ENCODE peak calls at places on chromosomes 2 and 18, in six cellular contexts. One of them, this sample, is unnamed.

GRCh38 chr18:31099490-31100230 is 2.6 kb downstream of the DSC2 start:
- DNase-seq in NAMALWA: no peak
- DNase-seq in midbrain: no peak
- DNase-seq in astrocyte: no peak
- DNase-seq in pulmonary artery endothelial cell: no peak
- DNase-seq in T-cell: no peak
- DNase-seq in this sample: no peak

GRCh38 chr2:223264541-223265171 is 212.7 kb downstream of the KCNE4 start:
- DNase-seq in midbrain: no peak
- DNase-seq in T-cell: no peak
- DNase-seq in pulmonary artery endothelial cell: no peak
- DNase-seq in astrocyte: no peak
- DNase-seq in NAMALWA: no peak
- DNase-seq in this sample: no peak

GRCh38 chr2:168593713-168594112 is 137.6 kb downstream of the CERS6 start:
- DNase-seq in NAMALWA: no peak
- DNase-seq in astrocyte: no peak
- DNase-seq in T-cell: no peak
- DNase-seq in pulmonary artery endothelial cell: no peak
- DNase-seq in midbrain: no peak
- DNase-seq in this sample: no peak

GRCh38 chr18:63317982-63318881 is 1.3 kb downstream of the BCL2 start:
- DNase-seq in pulmonary artery endothelial cell: no peak
- DNase-seq in midbrain: peak
- DNase-seq in astrocyte: no peak
- DNase-seq in T-cell: peak
- DNase-seq in NAMALWA: no peak
- DNase-seq in this sample: peak

GRCh38 chr2:145845207-145845894 is 1325.4 kb upstream of the ZEB2 start:
- DNase-seq in T-cell: no peak
- DNase-seq in midbrain: no peak
- DNase-seq in astrocyte: no peak
- DNase-seq in NAMALWA: peak
- DNase-seq in pulmonary artery endothelial cell: no peak
- DNase-seq in this sample: no peak

GRCh38 chr2:5915926-5916325 is 223.7 kb downstream of the SOX11 start:
- DNase-seq in NAMALWA: peak
- DNase-seq in T-cell: no peak
- DNase-seq in astrocyte: peak
- DNase-seq in midbrain: no peak
- DNase-seq in pulmonary artery endothelial cell: no peak
- DNase-seq in this sample: no peak

GRCh38 chr18:48799724-48800315 is 150.9 kb downstream of the SMAD7 start:
- DNase-seq in midbrain: no peak
- DNase-seq in NAMALWA: no peak
- DNase-seq in pulmonary artery endothelial cell: no peak
- DNase-seq in T-cell: no peak
- DNase-seq in astrocyte: no peak
- DNase-seq in this sample: no peak

GRCh38 chr2:14451312-14451711 is 181.2 kb upstream of the LRATD1 start:
- DNase-seq in NAMALWA: peak
- DNase-seq in midbrain: no peak
- DNase-seq in astrocyte: no peak
- DNase-seq in T-cell: no peak
- DNase-seq in pulmonary artery endothelial cell: no peak
- DNase-seq in this sample: no peak

GRCh38 chr2:116988303-116988702 is 826.2 kb upstream of the DDX18 start:
- DNase-seq in pulmonary artery endothelial cell: no peak
- DNase-seq in midbrain: no peak
- DNase-seq in NAMALWA: no peak
- DNase-seq in astrocyte: peak
- DNase-seq in T-cell: no peak
- DNase-seq in this sample: no peak

GRCh38 chr18:35464731-35465728 is 32.7 kb downstream of the INO80C start:
- DNase-seq in T-cell: no peak
- DNase-seq in NAMALWA: no peak
- DNase-seq in pulmonary artery endothelial cell: no peak
- DNase-seq in astrocyte: no peak
- DNase-seq in midbrain: no peak
- DNase-seq in this sample: no peak

GRCh38 chr18:13276530-13277520 is 58.3 kb downstream of the LDLRAD4 start:
- DNase-seq in astrocyte: peak
- DNase-seq in NAMALWA: no peak
- DNase-seq in pulmonary artery endothelial cell: no peak
- DNase-seq in midbrain: no peak
- DNase-seq in T-cell: no peak
- DNase-seq in this sample: peak

GRCh38 chr2:227822416-227823003 is 8.9 kb downstream of the CCL20 start:
- DNase-seq in NAMALWA: no peak
- DNase-seq in astrocyte: peak
- DNase-seq in T-cell: no peak
- DNase-seq in pulmonary artery endothelial cell: no peak
- DNase-seq in midbrain: no peak
- DNase-seq in this sample: no peak

GRCh38 chr18:27206411-27206810 is 21.3 kb upstream of the CHST9 start:
- DNase-seq in pulmonary artery endothelial cell: no peak
- DNase-seq in midbrain: no peak
- DNase-seq in astrocyte: no peak
- DNase-seq in T-cell: no peak
- DNase-seq in NAMALWA: no peak
- DNase-seq in this sample: no peak

GRCh38 chr2:28276076-28276618 is 116.5 kb upstream of the FOSL2 start:
- DNase-seq in NAMALWA: no peak
- DNase-seq in pulmonary artery endothelial cell: peak
- DNase-seq in midbrain: no peak
- DNase-seq in T-cell: no peak
- DNase-seq in astrocyte: peak
- DNase-seq in this sample: peak

GRCh38 chr2:20917724-20918572 is 95.0 kb upstream of the LDAH start:
- DNase-seq in midbrain: no peak
- DNase-seq in NAMALWA: no peak
- DNase-seq in astrocyte: peak
- DNase-seq in T-cell: no peak
- DNase-seq in pulmonary artery endothelial cell: no peak
- DNase-seq in this sample: no peak

GRCh38 chr2:30336978-30337841 is 105.9 kb downstream of the LBH start:
- DNase-seq in T-cell: peak
- DNase-seq in midbrain: no peak
- DNase-seq in pulmonary artery endothelial cell: no peak
- DNase-seq in NAMALWA: peak
- DNase-seq in astrocyte: peak
- DNase-seq in this sample: no peak

GRCh38 chr2:88613921-88614320 is 13.3 kb downstream of the EIF2AK3 start:
- DNase-seq in midbrain: no peak
- DNase-seq in astrocyte: no peak
- DNase-seq in NAMALWA: no peak
- DNase-seq in T-cell: no peak
- DNase-seq in pulmonary artery endothelial cell: no peak
- DNase-seq in this sample: no peak

GRCh38 chr18:48735856-48736255 is 197.0 kb downstream of the CTIF start:
- DNase-seq in pulmonary artery endothelial cell: no peak
- DNase-seq in midbrain: no peak
- DNase-seq in T-cell: no peak
- DNase-seq in NAMALWA: no peak
- DNase-seq in astrocyte: no peak
- DNase-seq in this sample: no peak

GRCh38 chr18:54859667-54860421 is 31.6 kb downstream of the RAB27B start:
- DNase-seq in astrocyte: no peak
- DNase-seq in pulmonary artery endothelial cell: no peak
- DNase-seq in midbrain: no peak
- DNase-seq in T-cell: no peak
- DNase-seq in NAMALWA: no peak
- DNase-seq in this sample: no peak

GRCh38 chr2:202171246-202171833 is 67.1 kb downstream of the SUMO1 start:
- DNase-seq in midbrain: no peak
- DNase-seq in NAMALWA: no peak
- DNase-seq in pulmonary artery endothelial cell: no peak
- DNase-seq in astrocyte: no peak
- DNase-seq in T-cell: no peak
- DNase-seq in this sample: peak

GRCh38 chr2:172246649-172247048 is 143.9 kb upstream of the DLX2 start:
- DNase-seq in pulmonary artery endothelial cell: no peak
- DNase-seq in midbrain: no peak
- DNase-seq in astrocyte: peak
- DNase-seq in T-cell: no peak
- DNase-seq in NAMALWA: peak
- DNase-seq in this sample: no peak

GRCh38 chr2:235002198-235003095 is 50.6 kb downstream of the SH3BP4 start:
- DNase-seq in T-cell: no peak
- DNase-seq in pulmonary artery endothelial cell: no peak
- DNase-seq in NAMALWA: no peak
- DNase-seq in astrocyte: peak
- DNase-seq in midbrain: no peak
- DNase-seq in this sample: no peak

GRCh38 chr18:34153711-34154110 is 71.0 kb downstream of the NOL4 start:
- DNase-seq in astrocyte: peak
- DNase-seq in pulmonary artery endothelial cell: no peak
- DNase-seq in T-cell: no peak
- DNase-seq in midbrain: no peak
- DNase-seq in NAMALWA: peak
- DNase-seq in this sample: peak

GRCh38 chr2:192035731-192036442 is 158.8 kb downstream of the TMEFF2 start:
- DNase-seq in astrocyte: peak
- DNase-seq in midbrain: no peak
- DNase-seq in NAMALWA: no peak
- DNase-seq in T-cell: no peak
- DNase-seq in pulmonary artery endothelial cell: no peak
- DNase-seq in this sample: peak

GRCh38 chr2:166373951-166374350 is 1.8 kb downstream of the SCN9A start:
- DNase-seq in astrocyte: peak
- DNase-seq in NAMALWA: peak
- DNase-seq in midbrain: no peak
- DNase-seq in pulmonary artery endothelial cell: no peak
- DNase-seq in T-cell: no peak
- DNase-seq in this sample: no peak

GRCh38 chr2:212995920-212996319 is 155.5 kb downstream of the IKZF2 start:
- DNase-seq in midbrain: no peak
- DNase-seq in NAMALWA: no peak
- DNase-seq in astrocyte: peak
- DNase-seq in pulmonary artery endothelial cell: no peak
- DNase-seq in T-cell: no peak
- DNase-seq in this sample: no peak

GRCh38 chr2:190711069-190711468 is 62.2 kb downstream of the NAB1 start:
- DNase-seq in midbrain: no peak
- DNase-seq in T-cell: no peak
- DNase-seq in pulmonary artery endothelial cell: no peak
- DNase-seq in NAMALWA: no peak
- DNase-seq in astrocyte: no peak
- DNase-seq in this sample: no peak

GRCh38 chr18:41942254-41942653 is 12.8 kb upstream of the PIK3C3 start:
- DNase-seq in NAMALWA: no peak
- DNase-seq in midbrain: no peak
- DNase-seq in astrocyte: no peak
- DNase-seq in T-cell: no peak
- DNase-seq in pulmonary artery endothelial cell: no peak
- DNase-seq in this sample: no peak

GRCh38 chr2:166081131-166081632 is 46.6 kb downstream of the SCN1A start:
- DNase-seq in NAMALWA: no peak
- DNase-seq in midbrain: no peak
- DNase-seq in T-cell: no peak
- DNase-seq in pulmonary artery endothelial cell: no peak
- DNase-seq in astrocyte: no peak
- DNase-seq in this sample: no peak

GRCh38 chr2:191366199-191366598 is 121.0 kb downstream of the MYO1B start:
- DNase-seq in NAMALWA: no peak
- DNase-seq in midbrain: no peak
- DNase-seq in pulmonary artery endothelial cell: no peak
- DNase-seq in astrocyte: peak
- DNase-seq in T-cell: no peak
- DNase-seq in this sample: peak

GRCh38 chr2:85166021-85166420 is 32.8 kb downstream of the TCF7L1 start:
- DNase-seq in T-cell: no peak
- DNase-seq in pulmonary artery endothelial cell: no peak
- DNase-seq in midbrain: no peak
- DNase-seq in NAMALWA: no peak
- DNase-seq in astrocyte: no peak
- DNase-seq in this sample: no peak

GRCh38 chr2:57050007-57050406 is 866.2 kb downstream of the CCDC85A start:
- DNase-seq in astrocyte: no peak
- DNase-seq in T-cell: no peak
- DNase-seq in pulmonary artery endothelial cell: no peak
- DNase-seq in NAMALWA: no peak
- DNase-seq in midbrain: no peak
- DNase-seq in this sample: no peak

GRCh38 chr18:37567061-37567993 is 1.7 kb upstream of the CELF4 start:
- DNase-seq in T-cell: no peak
- DNase-seq in pulmonary artery endothelial cell: no peak
- DNase-seq in astrocyte: no peak
- DNase-seq in NAMALWA: no peak
- DNase-seq in midbrain: no peak
- DNase-seq in this sample: peak

GRCh38 chr2:120470717-120471060 is 124.8 kb downstream of the INHBB start:
- DNase-seq in NAMALWA: no peak
- DNase-seq in midbrain: no peak
- DNase-seq in T-cell: no peak
- DNase-seq in pulmonary artery endothelial cell: no peak
- DNase-seq in astrocyte: no peak
- DNase-seq in this sample: peak

GRCh38 chr2:74399785-74400184 is 19.7 kb upstream of the DCTN1 start:
- DNase-seq in midbrain: no peak
- DNase-seq in NAMALWA: peak
- DNase-seq in T-cell: no peak
- DNase-seq in pulmonary artery endothelial cell: no peak
- DNase-seq in astrocyte: no peak
- DNase-seq in this sample: peak

GRCh38 chr2:44997948-44998347 is 11.3 kb downstream of the SIX2 start:
- DNase-seq in astrocyte: no peak
- DNase-seq in midbrain: no peak
- DNase-seq in NAMALWA: peak
- DNase-seq in pulmonary artery endothelial cell: no peak
- DNase-seq in T-cell: no peak
- DNase-seq in this sample: no peak

GRCh38 chr2:215377283-215377682 is 58.6 kb downstream of the FN1 start:
- DNase-seq in T-cell: no peak
- DNase-seq in midbrain: no peak
- DNase-seq in pulmonary artery endothelial cell: no peak
- DNase-seq in NAMALWA: no peak
- DNase-seq in astrocyte: no peak
- DNase-seq in this sample: no peak

GRCh38 chr2:241636182-241636982 is 576 bp downstream of the THAP4 start:
- DNase-seq in astrocyte: no peak
- DNase-seq in NAMALWA: peak
- DNase-seq in midbrain: no peak
- DNase-seq in T-cell: no peak
- DNase-seq in pulmonary artery endothelial cell: no peak
- DNase-seq in this sample: peak

GRCh38 chr2:75276093-75277055 is 77.1 kb upstream of the TACR1 start:
- DNase-seq in pulmonary artery endothelial cell: no peak
- DNase-seq in T-cell: no peak
- DNase-seq in astrocyte: peak
- DNase-seq in NAMALWA: no peak
- DNase-seq in midbrain: no peak
- DNase-seq in this sample: peak

GRCh38 chr2:12764075-12764722 is 47.5 kb downstream of the TRIB2 start:
- DNase-seq in NAMALWA: no peak
- DNase-seq in pulmonary artery endothelial cell: peak
- DNase-seq in astrocyte: peak
- DNase-seq in T-cell: no peak
- DNase-seq in midbrain: no peak
- DNase-seq in this sample: peak